ENCODE peak calls at places on chromosomes 3 and 15, in seven cellular contexts. J, Y, B, P, N, T and U are unnamed samples.

GRCh38 chr15:101841656-101842055 is 29.7 kb downstream of the OR4F15 start:
- DNase-seq in B (no peak), N (no peak), J (no peak), P (no peak), T (no peak), Y (no peak), U (no peak)

GRCh38 chr3:14457481-14457880 is 55.1 kb downstream of the SLC6A6 start:
- DNase-seq in P (no peak), J (no peak), N (no peak), B (no peak), Y (no peak), T (no peak), U (no peak)

GRCh38 chr3:129491794-129492193 is 36.6 kb upstream of the RHO start:
- DNase-seq in T (no peak), P (no peak), Y (no peak), J (peak; percentile 85), N (no peak), B (no peak), U (no peak)

GRCh38 chr3:15292765-15293522 is 39.4 kb downstream of the SH3BP5 start:
- DNase-seq in J (peak; percentile 44), P (no peak), B (peak; percentile 96), Y (no peak), N (no peak), T (peak; percentile 91), U (no peak)

GRCh38 chr15:49645937-49646336 is 25.1 kb downstream of the DTWD1 start:
- DNase-seq in T (peak; percentile 35), N (no peak), P (no peak), Y (no peak), J (peak; percentile 81), B (peak; percentile 67), U (no peak)

GRCh38 chr15:60917469-60918130 is 311.5 kb downstream of the RORA start:
- DNase-seq in B (no peak), Y (no peak), P (no peak), T (peak; percentile 23), N (no peak), J (peak; percentile 18), U (no peak)

GRCh38 chr15:33243393-33243792 is 48.9 kb upstream of the FMN1 start:
- DNase-seq in N (no peak), Y (no peak), B (peak; percentile 41), P (no peak), J (peak; percentile 12), T (peak; percentile 64), U (no peak)

GRCh38 chr3:59212128-59212764 is 162.4 kb upstream of the CFAP20DC start:
- DNase-seq in T (peak; percentile 63), Y (no peak), P (no peak), J (peak; percentile 60), B (peak; percentile 75), N (peak; percentile 39), U (peak; percentile 68)

GRCh38 chr15:80570553-80570952 is 124.6 kb upstream of the ABHD17C start:
- DNase-seq in J (no peak), B (no peak), T (no peak), N (no peak), P (no peak), Y (peak; percentile 8), U (no peak)

GRCh38 chr3:20668411-20668810 is 482.4 kb upstream of the SGO1 start:
- DNase-seq in P (peak; percentile 19), T (peak; percentile 14), B (no peak), J (no peak), Y (peak; percentile 72), N (peak; percentile 9), U (peak; percentile 87)

GRCh38 chr3:64011685-64012084 is 11.6 kb downstream of the PSMD6 start:
- DNase-seq in N (no peak), T (peak; percentile 75), J (peak; percentile 83), Y (no peak), P (no peak), B (no peak), U (no peak)

GRCh38 chr3:139281512-139282196 is 62.2 kb upstream of the MRPS22 start:
- DNase-seq in T (no peak), N (no peak), Y (no peak), B (peak; percentile 10), J (no peak), P (no peak), U (no peak)

GRCh38 chr3:43676440-43676839 is 14.3 kb upstream of the ABHD5 start:
- DNase-seq in P (no peak), Y (no peak), J (no peak), N (no peak), B (no peak), T (no peak), U (no peak)

GRCh38 chr3:4440951-4441350 is 26.1 kb downstream of the SUMF1 start:
- DNase-seq in J (no peak), N (no peak), Y (no peak), B (no peak), P (no peak), T (no peak), U (no peak)

GRCh38 chr3:10354373-10355015 is 33.6 kb upstream of the SEC13 start:
- DNase-seq in J (peak; percentile 56), Y (no peak), T (no peak), N (no peak), B (no peak), P (no peak), U (no peak)
- H2AK5ac ChIP-seq in J (peak overlapping the region; percentile 86), Y (no peak overlapping the region), T (peak overlapping the region; percentile 44), N (no peak overlapping the region), B (no peak overlapping the region), P (no peak overlapping the region), U (no peak overlapping the region)

DNA sequence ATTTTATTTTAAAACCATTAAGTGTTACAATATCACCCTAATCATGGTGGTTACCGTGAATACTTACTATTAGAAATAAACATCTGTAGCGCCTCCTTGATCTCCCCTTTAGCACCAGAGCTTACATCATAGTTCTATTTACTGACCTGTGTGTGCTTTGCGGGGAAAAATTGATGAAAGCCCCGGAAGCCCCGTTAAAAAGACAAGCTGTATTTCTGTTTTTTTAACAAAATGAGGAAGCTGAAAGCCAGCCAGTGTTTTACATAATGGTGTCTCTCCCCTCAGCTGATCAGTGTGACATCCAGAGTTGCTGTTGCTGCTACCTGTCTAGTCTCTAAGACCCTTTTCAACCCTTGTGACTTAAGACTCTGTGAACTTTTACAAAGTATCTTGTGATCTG is 100.8 kb downstream of the OPA1 start:
- DNase-seq in J (no peak), P (no peak), Y (no peak), N (no peak), T (no peak), B (no peak), U (no peak)
- H2AK5ac ChIP-seq in J (no peak overlapping the region), P (no peak overlapping the region), Y (no peak overlapping the region), N (no peak overlapping the region), T (no peak overlapping the region), B (no peak overlapping the region), U (no peak overlapping the region)

DNA sequence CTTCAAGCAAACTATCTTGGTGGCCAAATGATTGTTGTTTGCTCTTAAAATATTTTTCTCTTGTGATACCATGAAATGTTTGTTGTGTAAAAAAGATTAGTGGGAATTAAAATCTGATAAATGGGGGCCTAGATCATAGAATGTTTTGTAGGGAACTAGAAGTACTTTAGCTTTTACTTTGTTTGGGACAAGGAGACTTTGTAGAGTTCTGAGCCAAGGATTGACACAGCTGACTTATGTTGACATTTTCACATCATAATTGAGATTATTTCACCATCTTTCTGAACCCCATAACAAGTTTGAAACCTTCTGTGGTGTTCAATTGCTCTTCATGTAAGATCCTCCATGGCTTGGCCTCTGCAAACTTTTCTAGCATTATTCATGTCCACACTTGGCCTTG is 235.4 kb downstream of the NLGN1 start:
- DNase-seq in N (no peak), J (no peak), B (no peak), Y (no peak), P (no peak), T (no peak), U (no peak)
- H2AK5ac ChIP-seq in N (no peak overlapping the region), J (no peak overlapping the region), B (no peak overlapping the region), Y (no peak overlapping the region), P (no peak overlapping the region), T (no peak overlapping the region), U (no peak overlapping the region)

DNA sequence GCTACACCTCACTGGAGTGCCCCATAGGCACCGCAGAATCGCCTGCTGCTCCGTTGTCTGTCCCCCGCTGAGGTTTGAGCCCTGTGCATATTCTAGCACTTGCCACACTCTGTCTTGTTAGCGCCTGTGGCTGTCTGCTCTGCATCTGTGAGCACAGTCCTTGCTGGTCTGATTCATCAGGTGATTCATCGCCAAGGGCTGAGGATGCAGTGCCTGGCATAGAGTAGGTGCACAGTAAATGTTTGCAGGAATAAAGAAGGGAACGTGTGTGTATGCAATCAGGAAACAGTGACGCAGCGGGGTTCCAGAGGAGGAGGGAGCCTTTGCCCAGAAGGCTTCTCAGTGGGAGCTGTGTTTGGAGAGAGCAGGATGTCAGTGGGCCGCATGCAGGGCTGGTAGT is 124.0 kb upstream of the PLXNA1 start:
- DNase-seq in N (no peak), J (peak; percentile 97), B (peak; percentile 59), Y (no peak), T (peak; percentile 90), P (no peak), U (peak; percentile 48)
- H2AK5ac ChIP-seq in N (no peak overlapping the region), J (no peak overlapping the region), B (no peak overlapping the region), Y (no peak overlapping the region), T (no peak overlapping the region), P (no peak overlapping the region), U (peak overlapping the region; percentile 3)